ENCODE peak calls at places on chromosomes 12 and 14, in ten cellular contexts. F, Y, G, H, K, N, D, J, E and C are unnamed samples.

GRCh38 chr14:76776306-76777251 is 15.3 kb downstream of the VASH1 start:
- DNase-seq in F (no peak), Y (no peak), G (no peak), H (no peak), K (peak), N (no peak), D (no peak), J (no peak), E (no peak), C (peak)

GRCh38 chr14:73778736-73779135 is 64.6 kb upstream of the PNMA1 start:
- DNase-seq in F (no peak), Y (no peak), G (no peak), H (no peak), K (no peak), N (no peak), D (no peak), J (no peak), E (no peak), C (no peak)

GRCh38 chr12:25796523-25797000 is 161.9 kb upstream of the RASSF8 start:
- DNase-seq in F (no peak), Y (no peak), G (peak), H (peak), K (no peak), N (no peak), D (no peak), J (no peak), E (peak), C (no peak)

GRCh38 chr14:101017806-101018560 is 114.5 kb upstream of the RTL1 start:
- DNase-seq in F (no peak), Y (no peak), G (no peak), H (no peak), K (peak), N (no peak), D (no peak), J (no peak), E (no peak), C (no peak)

GRCh38 chr14:103123128-103123633 is at the start of gene TNFAIP2:
- DNase-seq in F (no peak), Y (peak), G (no peak), H (no peak), K (no peak), N (no peak), D (no peak), J (no peak), E (no peak), C (no peak)

GRCh38 chr12:94103986-94104385 is 44.4 kb upstream of the PLXNC1 start:
- DNase-seq in F (no peak), Y (no peak), G (no peak), H (no peak), K (no peak), N (no peak), D (no peak), J (no peak), E (peak), C (no peak)

GRCh38 chr12:55705802-55706402 is 1.8 kb downstream of the ITGA7 start:
- DNase-seq in F (no peak), Y (peak), G (no peak), H (no peak), K (no peak), N (no peak), D (no peak), J (no peak), E (no peak), C (no peak)

GRCh38 chr14:74593241-74593985 is 18.6 kb downstream of the LTBP2 start:
- DNase-seq in F (no peak), Y (peak), G (peak), H (peak), K (no peak), N (no peak), D (no peak), J (peak), E (peak), C (no peak)

GRCh38 chr14:100406505-100407131 is 83.5 kb downstream of the SLC25A47 start:
- DNase-seq in F (no peak), Y (no peak), G (peak), H (peak), K (no peak), N (peak), D (no peak), J (no peak), E (peak), C (no peak)

GRCh38 chr14:96574633-96575191 is 72.5 kb downstream of the PAPOLA start:
- DNase-seq in F (peak), Y (no peak), G (peak), H (no peak), K (no peak), N (no peak), D (no peak), J (peak), E (peak), C (no peak)

GRCh38 chr12:96194572-96194889 is 356 bp downstream of the ELK3 start:
- DNase-seq in F (no peak), Y (no peak), G (no peak), H (no peak), K (no peak), N (no peak), D (no peak), J (no peak), E (no peak), C (no peak)

GRCh38 chr12:12350868-12351463 is 924 bp upstream of the MANSC1 start:
- DNase-seq in F (no peak), Y (no peak), G (no peak), H (no peak), K (no peak), N (no peak), D (no peak), J (no peak), E (no peak), C (peak)

GRCh38 chr14:75343914-75344313 is 65.3 kb downstream of the FOS start:
- DNase-seq in F (no peak), Y (no peak), G (peak), H (no peak), K (no peak), N (no peak), D (no peak), J (peak), E (peak), C (no peak)

GRCh38 chr12:57864811-57865751 is 18.6 kb upstream of the CTDSP2 start:
- DNase-seq in F (no peak), Y (peak), G (peak), H (peak), K (peak), N (no peak), D (no peak), J (peak), E (peak), C (peak)

GRCh38 chr12:12467222-12467621 is 95.4 kb downstream of the DUSP16 start:
- DNase-seq in F (no peak), Y (no peak), G (no peak), H (no peak), K (no peak), N (peak), D (no peak), J (no peak), E (no peak), C (no peak)

GRCh38 chr12:8018666-8019581 is 13.6 kb upstream of the FOXJ2 start:
- DNase-seq in F (no peak), Y (peak), G (no peak), H (peak), K (peak), N (peak), D (peak), J (no peak), E (no peak), C (peak)

GRCh38 chr12:123995023-123995422 is 22.0 kb downstream of the ZNF664 start:
- DNase-seq in F (no peak), Y (peak), G (peak), H (peak), K (no peak), N (no peak), D (no peak), J (no peak), E (peak), C (no peak)

GRCh38 chr12:109436181-109436546 is 40.9 kb downstream of the KCTD10 start:
- DNase-seq in F (no peak), Y (no peak), G (no peak), H (no peak), K (no peak), N (no peak), D (no peak), J (no peak), E (no peak), C (no peak)

GRCh38 chr12:106760184-106760531 is 14.3 kb upstream of the RIC8B start:
- DNase-seq in F (no peak), Y (peak), G (peak), H (no peak), K (no peak), N (no peak), D (no peak), J (no peak), E (peak), C (no peak)